ENCODE peak calls at places on chromosomes 16 and 17, in five cellular contexts. One of them, this sample, is unnamed.

GRCh38 chr17:10058924-10059683 is 139.3 kb downstream of the GAS7 start:
- DNase-seq in SHP77: no peak
- DNase-seq in GOT3: no peak
- DNase-seq in NCI-H774: no peak
- DNase-seq in stromal cell of bone marrow: no peak
- DNase-seq in this sample: no peak

GRCh38 chr17:5120036-5120435 is 4.2 kb downstream of the USP6 start:
- DNase-seq in SHP77: no peak
- DNase-seq in GOT3: no peak
- DNase-seq in NCI-H774: no peak
- DNase-seq in stromal cell of bone marrow: no peak
- DNase-seq in this sample: no peak

GRCh38 chr16:85153656-85154091 is 41.4 kb upstream of the CIBAR2 start:
- DNase-seq in SHP77: peak
- DNase-seq in GOT3: no peak
- DNase-seq in NCI-H774: no peak
- DNase-seq in stromal cell of bone marrow: no peak
- DNase-seq in this sample: no peak

GRCh38 chr17:34313164-34313563 is 6.1 kb upstream of the CCL8 start:
- DNase-seq in SHP77: no peak
- DNase-seq in GOT3: no peak
- DNase-seq in NCI-H774: no peak
- DNase-seq in stromal cell of bone marrow: no peak
- DNase-seq in this sample: peak

GRCh38 chr16:83946781-83947566 is 6.1 kb upstream of the OSGIN1 start:
- DNase-seq in SHP77: no peak
- DNase-seq in GOT3: no peak
- DNase-seq in NCI-H774: no peak
- DNase-seq in stromal cell of bone marrow: no peak
- DNase-seq in this sample: no peak

GRCh38 chr17:46147167-46147749 is 46.0 kb downstream of the KANSL1 start:
- DNase-seq in SHP77: no peak
- DNase-seq in GOT3: no peak
- DNase-seq in NCI-H774: no peak
- DNase-seq in stromal cell of bone marrow: no peak
- DNase-seq in this sample: no peak

GRCh38 chr16:21162661-21163151 is 4.2 kb downstream of the LDAF1 start:
- DNase-seq in SHP77: no peak
- DNase-seq in GOT3: no peak
- DNase-seq in NCI-H774: no peak
- DNase-seq in stromal cell of bone marrow: no peak
- DNase-seq in this sample: peak

GRCh38 chr16:425740-426114 is 278 bp downstream of the RAB11FIP3 start:
- DNase-seq in SHP77: no peak
- DNase-seq in GOT3: no peak
- DNase-seq in NCI-H774: no peak
- DNase-seq in stromal cell of bone marrow: no peak
- DNase-seq in this sample: no peak

GRCh38 chr16:2056077-2056476 is 8.3 kb downstream of the TSC2 start:
- DNase-seq in SHP77: no peak
- DNase-seq in GOT3: no peak
- DNase-seq in NCI-H774: no peak
- DNase-seq in stromal cell of bone marrow: no peak
- DNase-seq in this sample: peak

GRCh38 chr17:75191584-75191983 is 8.8 kb upstream of the SUMO2 start:
- DNase-seq in SHP77: no peak
- DNase-seq in GOT3: no peak
- DNase-seq in NCI-H774: no peak
- DNase-seq in stromal cell of bone marrow: no peak
- DNase-seq in this sample: peak

GRCh38 chr16:69326172-69326873 is 4.1 kb downstream of the PDF start:
- DNase-seq in SHP77: no peak
- DNase-seq in GOT3: no peak
- DNase-seq in NCI-H774: no peak
- DNase-seq in stromal cell of bone marrow: no peak
- DNase-seq in this sample: no peak

GRCh38 chr16:628321-629061 is 2.3 kb upstream of the WFIKKN1 start:
- DNase-seq in SHP77: no peak
- DNase-seq in GOT3: no peak
- DNase-seq in NCI-H774: no peak
- DNase-seq in stromal cell of bone marrow: no peak
- DNase-seq in this sample: no peak

GRCh38 chr17:45261577-45262515 is at the start of gene SPATA32:
- DNase-seq in SHP77: no peak
- DNase-seq in GOT3: no peak
- DNase-seq in NCI-H774: no peak
- DNase-seq in stromal cell of bone marrow: no peak
- DNase-seq in this sample: peak

GRCh38 chr16:117381-118365 is 20.8 kb downstream of the NPRL3 start:
- DNase-seq in SHP77: peak
- DNase-seq in GOT3: no peak
- DNase-seq in NCI-H774: peak
- DNase-seq in stromal cell of bone marrow: peak
- DNase-seq in this sample: peak

GRCh38 chr17:29616300-29617048 is 6.2 kb downstream of the CORO6 start:
- DNase-seq in SHP77: no peak
- DNase-seq in GOT3: no peak
- DNase-seq in NCI-H774: no peak
- DNase-seq in stromal cell of bone marrow: no peak
- DNase-seq in this sample: no peak

GRCh38 chr16:65958096-65958495 is 408.4 kb upstream of the CDH5 start:
- DNase-seq in SHP77: no peak
- DNase-seq in GOT3: no peak
- DNase-seq in NCI-H774: no peak
- DNase-seq in stromal cell of bone marrow: no peak
- DNase-seq in this sample: no peak

GRCh38 chr17:2959371-2960130 is 103.9 kb downstream of the OR1D5 start:
- DNase-seq in SHP77: no peak
- DNase-seq in GOT3: no peak
- DNase-seq in NCI-H774: no peak
- DNase-seq in stromal cell of bone marrow: no peak
- DNase-seq in this sample: no peak

GRCh38 chr17:68356520-68356919 is 65.2 kb downstream of the ARSG start:
- DNase-seq in SHP77: no peak
- DNase-seq in GOT3: no peak
- DNase-seq in NCI-H774: no peak
- DNase-seq in stromal cell of bone marrow: no peak
- DNase-seq in this sample: no peak

GRCh38 chr16:48318630-48319029 is 66.6 kb downstream of the SIAH1 start:
- DNase-seq in SHP77: no peak
- DNase-seq in GOT3: no peak
- DNase-seq in NCI-H774: no peak
- DNase-seq in stromal cell of bone marrow: peak
- DNase-seq in this sample: peak

GRCh38 chr17:79332011-79332410 is 257.4 kb downstream of the ENGASE start:
- DNase-seq in SHP77: no peak
- DNase-seq in GOT3: no peak
- DNase-seq in NCI-H774: no peak
- DNase-seq in stromal cell of bone marrow: no peak
- DNase-seq in this sample: no peak

GRCh38 chr17:38797828-38798227 is 1.5 kb downstream of the PIP4K2B start:
- DNase-seq in SHP77: no peak
- DNase-seq in GOT3: no peak
- DNase-seq in NCI-H774: no peak
- DNase-seq in stromal cell of bone marrow: no peak
- DNase-seq in this sample: peak

GRCh38 chr16:11587643-11588247 is 1.0 kb upstream of the LITAF start:
- DNase-seq in SHP77: no peak
- DNase-seq in GOT3: no peak
- DNase-seq in NCI-H774: no peak
- DNase-seq in stromal cell of bone marrow: no peak
- DNase-seq in this sample: no peak

GRCh38 chr16:57516176-57516725 is 20.1 kb downstream of the CCDC102A start:
- DNase-seq in SHP77: no peak
- DNase-seq in GOT3: no peak
- DNase-seq in NCI-H774: no peak
- DNase-seq in stromal cell of bone marrow: no peak
- DNase-seq in this sample: no peak

GRCh38 chr17:11624968-11625367 is 26.7 kb downstream of the DNAH9 start:
- DNase-seq in SHP77: no peak
- DNase-seq in GOT3: no peak
- DNase-seq in NCI-H774: no peak
- DNase-seq in stromal cell of bone marrow: no peak
- DNase-seq in this sample: no peak

GRCh38 chr17:43536236-43537088 is 9.7 kb downstream of the ETV4 start:
- DNase-seq in SHP77: no peak
- DNase-seq in GOT3: no peak
- DNase-seq in NCI-H774: no peak
- DNase-seq in stromal cell of bone marrow: peak
- DNase-seq in this sample: peak

GRCh38 chr16:19837331-19837943 is 47.2 kb downstream of the GPRC5B start:
- DNase-seq in SHP77: no peak
- DNase-seq in GOT3: no peak
- DNase-seq in NCI-H774: no peak
- DNase-seq in stromal cell of bone marrow: no peak
- DNase-seq in this sample: peak

GRCh38 chr16:3748307-3748706 is 31.0 kb upstream of the TRAP1 start:
- DNase-seq in SHP77: no peak
- DNase-seq in GOT3: no peak
- DNase-seq in NCI-H774: no peak
- DNase-seq in stromal cell of bone marrow: no peak
- DNase-seq in this sample: no peak

GRCh38 chr16:87808108-87808507 is 42.3 kb upstream of the KLHDC4 start:
- DNase-seq in SHP77: no peak
- DNase-seq in GOT3: no peak
- DNase-seq in NCI-H774: no peak
- DNase-seq in stromal cell of bone marrow: no peak
- DNase-seq in this sample: no peak

GRCh38 chr16:66520406-66521194 is 29.3 kb downstream of the TK2 start:
- DNase-seq in SHP77: no peak
- DNase-seq in GOT3: no peak
- DNase-seq in NCI-H774: no peak
- DNase-seq in stromal cell of bone marrow: no peak
- DNase-seq in this sample: no peak

GRCh38 chr17:68033636-68034451 is 1.7 kb upstream of the KPNA2 start:
- DNase-seq in SHP77: peak
- DNase-seq in GOT3: no peak
- DNase-seq in NCI-H774: no peak
- DNase-seq in stromal cell of bone marrow: no peak
- DNase-seq in this sample: peak

GRCh38 chr16:69105501-69106361 is at the start of gene HAS3:
- DNase-seq in SHP77: peak
- DNase-seq in GOT3: peak
- DNase-seq in NCI-H774: peak
- DNase-seq in stromal cell of bone marrow: peak
- DNase-seq in this sample: peak